ENCODE peak calls at places on chromosomes 16 and 17, in eight cellular contexts. One of them, this sample, is unnamed.

GRCh38 chr16:11234884-11235702 is 20.9 kb downstream of the SOCS1 start:
- DNase-seq in cardiac muscle cell: no peak
- DNase-seq in RWPE2: no peak
- DNase-seq in thyroid gland: no peak
- DNase-seq in endothelial cell: no peak
- DNase-seq in stomach: no peak
- DNase-seq in endothelial cell of umbilical vein: no peak
- DNase-seq in LNCaP clone FGC: no peak
- DNase-seq in this sample: no peak

GRCh38 chr17:63927464-63928171 is 4.5 kb downstream of the CD79B start:
- DNase-seq in endothelial cell: no peak
- DNase-seq in endothelial cell of umbilical vein: no peak
- DNase-seq in cardiac muscle cell: no peak
- DNase-seq in LNCaP clone FGC: no peak
- DNase-seq in RWPE2: no peak
- DNase-seq in thyroid gland: no peak
- DNase-seq in stomach: no peak
- DNase-seq in this sample: no peak

GRCh38 chr16:81457326-81458133 is 12.9 kb downstream of the CMIP start:
- DNase-seq in endothelial cell: no peak
- DNase-seq in thyroid gland: no peak
- DNase-seq in RWPE2: no peak
- DNase-seq in stomach: no peak
- DNase-seq in cardiac muscle cell: no peak
- DNase-seq in endothelial cell of umbilical vein: peak; percentile 43
- DNase-seq in LNCaP clone FGC: no peak
- DNase-seq in this sample: no peak

GRCh38 chr17:51046527-51047384 is 73.9 kb downstream of the SPAG9 start:
- DNase-seq in endothelial cell: peak; percentile 60
- DNase-seq in cardiac muscle cell: peak; percentile 92
- DNase-seq in stomach: no peak
- DNase-seq in RWPE2: no peak
- DNase-seq in thyroid gland: peak; percentile 58
- DNase-seq in LNCaP clone FGC: no peak
- DNase-seq in endothelial cell of umbilical vein: peak; percentile 72
- DNase-seq in this sample: no peak

GRCh38 chr17:1413281-1413791 is 13.3 kb upstream of the YWHAE start:
- DNase-seq in LNCaP clone FGC: peak; percentile 94
- DNase-seq in endothelial cell of umbilical vein: peak; percentile 97
- DNase-seq in thyroid gland: peak; percentile 97
- DNase-seq in cardiac muscle cell: no peak
- DNase-seq in endothelial cell: no peak
- DNase-seq in RWPE2: peak; percentile 69
- DNase-seq in stomach: peak; percentile 89
- DNase-seq in this sample: no peak

GRCh38 chr16:51359141-51359960 is 208.3 kb upstream of the SALL1 start:
- DNase-seq in RWPE2: no peak
- DNase-seq in cardiac muscle cell: no peak
- DNase-seq in thyroid gland: no peak
- DNase-seq in stomach: no peak
- DNase-seq in LNCaP clone FGC: no peak
- DNase-seq in endothelial cell of umbilical vein: no peak
- DNase-seq in endothelial cell: no peak
- DNase-seq in this sample: no peak

GRCh38 chr16:70701596-70701995 is 15.7 kb upstream of the MTSS2 start:
- DNase-seq in stomach: no peak
- DNase-seq in endothelial cell of umbilical vein: no peak
- DNase-seq in endothelial cell: no peak
- DNase-seq in RWPE2: no peak
- DNase-seq in LNCaP clone FGC: no peak
- DNase-seq in thyroid gland: no peak
- DNase-seq in cardiac muscle cell: no peak
- DNase-seq in this sample: no peak

GRCh38 chr17:72515291-72516065 is 394.7 kb downstream of the SOX9 start:
- DNase-seq in RWPE2: no peak
- DNase-seq in LNCaP clone FGC: no peak
- DNase-seq in cardiac muscle cell: no peak
- DNase-seq in endothelial cell of umbilical vein: no peak
- DNase-seq in thyroid gland: peak; percentile 79
- DNase-seq in stomach: peak; percentile 50
- DNase-seq in endothelial cell: no peak
- DNase-seq in this sample: no peak

GRCh38 chr17:41171881-41172280 is 3.9 kb upstream of the KRTAP4-3 start:
- DNase-seq in RWPE2: no peak
- DNase-seq in stomach: no peak
- DNase-seq in cardiac muscle cell: no peak
- DNase-seq in thyroid gland: no peak
- DNase-seq in endothelial cell of umbilical vein: no peak
- DNase-seq in endothelial cell: no peak
- DNase-seq in LNCaP clone FGC: no peak
- DNase-seq in this sample: no peak

GRCh38 chr16:67034478-67034877 is 5.5 kb downstream of the CBFB start:
- DNase-seq in stomach: no peak
- DNase-seq in RWPE2: no peak
- DNase-seq in endothelial cell of umbilical vein: peak; percentile 15
- DNase-seq in LNCaP clone FGC: no peak
- DNase-seq in endothelial cell: no peak
- DNase-seq in thyroid gland: no peak
- DNase-seq in cardiac muscle cell: no peak
- DNase-seq in this sample: no peak

GRCh38 chr16:14564323-14564722 is 65.7 kb downstream of the PARN start:
- DNase-seq in endothelial cell: no peak
- DNase-seq in thyroid gland: no peak
- DNase-seq in cardiac muscle cell: no peak
- DNase-seq in stomach: peak; percentile 65
- DNase-seq in RWPE2: no peak
- DNase-seq in LNCaP clone FGC: peak; percentile 65
- DNase-seq in endothelial cell of umbilical vein: peak; percentile 17
- DNase-seq in this sample: no peak

GRCh38 chr17:32871736-32872135 is 5.2 kb downstream of the MYO1D start:
- DNase-seq in cardiac muscle cell: no peak
- DNase-seq in endothelial cell: no peak
- DNase-seq in LNCaP clone FGC: no peak
- DNase-seq in endothelial cell of umbilical vein: no peak
- DNase-seq in stomach: no peak
- DNase-seq in RWPE2: no peak
- DNase-seq in thyroid gland: no peak
- DNase-seq in this sample: no peak

GRCh38 chr17:18850679-18851078 is 7.3 kb upstream of the PRPSAP2 start:
- DNase-seq in cardiac muscle cell: no peak
- DNase-seq in RWPE2: no peak
- DNase-seq in endothelial cell of umbilical vein: no peak
- DNase-seq in endothelial cell: no peak
- DNase-seq in LNCaP clone FGC: no peak
- DNase-seq in stomach: no peak
- DNase-seq in thyroid gland: no peak
- DNase-seq in this sample: no peak

GRCh38 chr16:10323528-10323869 is 62.4 kb upstream of the ATF7IP2 start:
- DNase-seq in cardiac muscle cell: no peak
- DNase-seq in endothelial cell: no peak
- DNase-seq in endothelial cell of umbilical vein: no peak
- DNase-seq in LNCaP clone FGC: no peak
- DNase-seq in thyroid gland: no peak
- DNase-seq in stomach: no peak
- DNase-seq in RWPE2: no peak
- DNase-seq in this sample: no peak

GRCh38 chr16:67413978-67414891 is 2.0 kb downstream of the ZDHHC1 start:
- DNase-seq in endothelial cell of umbilical vein: no peak
- DNase-seq in stomach: no peak
- DNase-seq in thyroid gland: no peak
- DNase-seq in RWPE2: no peak
- DNase-seq in LNCaP clone FGC: no peak
- DNase-seq in endothelial cell: no peak
- DNase-seq in cardiac muscle cell: no peak
- DNase-seq in this sample: no peak

GRCh38 chr17:15123593-15124590 is 141.2 kb downstream of the PMP22 start:
- DNase-seq in RWPE2: no peak
- DNase-seq in cardiac muscle cell: no peak
- DNase-seq in endothelial cell: no peak
- DNase-seq in LNCaP clone FGC: no peak
- DNase-seq in endothelial cell of umbilical vein: no peak
- DNase-seq in thyroid gland: no peak
- DNase-seq in stomach: no peak
- DNase-seq in this sample: no peak

GRCh38 chr17:35972535-35972934 is 8.8 kb downstream of the CCL16 start:
- DNase-seq in cardiac muscle cell: no peak
- DNase-seq in endothelial cell: no peak
- DNase-seq in thyroid gland: no peak
- DNase-seq in endothelial cell of umbilical vein: no peak
- DNase-seq in stomach: no peak
- DNase-seq in LNCaP clone FGC: no peak
- DNase-seq in RWPE2: no peak
- DNase-seq in this sample: no peak

GRCh38 chr17:77400445-77400870 is 259.7 kb downstream of the SEC14L1 start:
- DNase-seq in stomach: peak; percentile 54
- DNase-seq in endothelial cell of umbilical vein: peak; percentile 58
- DNase-seq in LNCaP clone FGC: no peak
- DNase-seq in cardiac muscle cell: peak; percentile 64
- DNase-seq in RWPE2: no peak
- DNase-seq in endothelial cell: peak; percentile 66
- DNase-seq in thyroid gland: no peak
- DNase-seq in this sample: peak; percentile 86
- TF ChIP-seq CTCF in stomach: no peak
- TF ChIP-seq CTCF in endothelial cell of umbilical vein: peak; percentile 84
- TF ChIP-seq CTCF in LNCaP clone FGC: peak; percentile 3
- TF ChIP-seq CTCF in cardiac muscle cell: peak; percentile 50
- TF ChIP-seq CTCF in RWPE2: peak; percentile 22
- TF ChIP-seq CTCF in endothelial cell: peak; percentile 26
- TF ChIP-seq CTCF in thyroid gland: no peak
- TF ChIP-seq CTCF in this sample: peak; percentile 86

GRCh38 chr16:2737238-2737605 is 15.2 kb upstream of the SRRM2 start:
- DNase-seq in cardiac muscle cell: no peak
- DNase-seq in endothelial cell: no peak
- DNase-seq in thyroid gland: no peak
- DNase-seq in RWPE2: no peak
- DNase-seq in endothelial cell of umbilical vein: no peak
- DNase-seq in stomach: no peak
- DNase-seq in LNCaP clone FGC: no peak
- DNase-seq in this sample: no peak

GRCh38 chr16:2739555-2740435 is 12.6 kb upstream of the SRRM2 start:
- DNase-seq in endothelial cell of umbilical vein: no peak
- DNase-seq in thyroid gland: no peak
- DNase-seq in endothelial cell: no peak
- DNase-seq in stomach: no peak
- DNase-seq in cardiac muscle cell: no peak
- DNase-seq in RWPE2: no peak
- DNase-seq in LNCaP clone FGC: no peak
- DNase-seq in this sample: no peak

GRCh38 chr16:2736476-2737237 is 15.8 kb upstream of the SRRM2 start:
- DNase-seq in LNCaP clone FGC: no peak
- DNase-seq in thyroid gland: no peak
- DNase-seq in cardiac muscle cell: no peak
- DNase-seq in endothelial cell of umbilical vein: no peak
- DNase-seq in RWPE2: no peak
- DNase-seq in endothelial cell: no peak
- DNase-seq in stomach: no peak
- DNase-seq in this sample: no peak

GRCh38 chr16:2738615-2739014 is 13.8 kb upstream of the SRRM2 start:
- DNase-seq in LNCaP clone FGC: no peak
- DNase-seq in thyroid gland: no peak
- DNase-seq in cardiac muscle cell: no peak
- DNase-seq in endothelial cell of umbilical vein: no peak
- DNase-seq in endothelial cell: no peak
- DNase-seq in RWPE2: no peak
- DNase-seq in stomach: no peak
- DNase-seq in this sample: no peak

GRCh38 chr16:2737895-2738418 is 14.5 kb upstream of the SRRM2 start:
- DNase-seq in LNCaP clone FGC: no peak
- DNase-seq in endothelial cell of umbilical vein: no peak
- DNase-seq in cardiac muscle cell: no peak
- DNase-seq in endothelial cell: no peak
- DNase-seq in thyroid gland: no peak
- DNase-seq in stomach: no peak
- DNase-seq in RWPE2: no peak
- DNase-seq in this sample: no peak
- TF ChIP-seq CTCF in LNCaP clone FGC: no peak
- TF ChIP-seq CTCF in endothelial cell of umbilical vein: no peak
- TF ChIP-seq CTCF in cardiac muscle cell: no peak
- TF ChIP-seq CTCF in endothelial cell: no peak
- TF ChIP-seq CTCF in thyroid gland: no peak
- TF ChIP-seq CTCF in stomach: no peak
- TF ChIP-seq CTCF in RWPE2: no peak
- TF ChIP-seq CTCF in this sample: no peak

GRCh38 chr17:13909901-13910519 is 159.3 kb upstream of the COX10 start:
- DNase-seq in endothelial cell of umbilical vein: no peak
- DNase-seq in LNCaP clone FGC: no peak
- DNase-seq in stomach: no peak
- DNase-seq in RWPE2: no peak
- DNase-seq in endothelial cell: no peak
- DNase-seq in thyroid gland: no peak
- DNase-seq in cardiac muscle cell: no peak
- DNase-seq in this sample: no peak
- TF ChIP-seq CTCF in endothelial cell of umbilical vein: no peak
- TF ChIP-seq CTCF in LNCaP clone FGC: no peak
- TF ChIP-seq CTCF in stomach: no peak
- TF ChIP-seq CTCF in RWPE2: no peak
- TF ChIP-seq CTCF in endothelial cell: no peak
- TF ChIP-seq CTCF in thyroid gland: no peak
- TF ChIP-seq CTCF in cardiac muscle cell: no peak
- TF ChIP-seq CTCF in this sample: no peak

GRCh38 chr16:31295206-31295605 is 35.4 kb downstream of the ITGAM start:
- DNase-seq in LNCaP clone FGC: no peak
- DNase-seq in cardiac muscle cell: no peak
- DNase-seq in stomach: no peak
- DNase-seq in RWPE2: no peak
- DNase-seq in endothelial cell of umbilical vein: no peak
- DNase-seq in endothelial cell: no peak
- DNase-seq in thyroid gland: no peak
- DNase-seq in this sample: no peak

GRCh38 chr16:31297496-31297895 is 37.7 kb downstream of the ITGAM start:
- DNase-seq in endothelial cell of umbilical vein: no peak
- DNase-seq in thyroid gland: no peak
- DNase-seq in stomach: no peak
- DNase-seq in LNCaP clone FGC: no peak
- DNase-seq in RWPE2: no peak
- DNase-seq in endothelial cell: no peak
- DNase-seq in cardiac muscle cell: no peak
- DNase-seq in this sample: no peak

GRCh38 chr16:31298340-31298739 is 38.6 kb downstream of the ITGAM start:
- DNase-seq in RWPE2: no peak
- DNase-seq in stomach: no peak
- DNase-seq in thyroid gland: no peak
- DNase-seq in endothelial cell of umbilical vein: no peak
- DNase-seq in cardiac muscle cell: no peak
- DNase-seq in endothelial cell: no peak
- DNase-seq in LNCaP clone FGC: no peak
- DNase-seq in this sample: no peak

GRCh38 chr16:31301708-31302400 is 42.1 kb downstream of the ITGAM start:
- DNase-seq in endothelial cell: no peak
- DNase-seq in LNCaP clone FGC: no peak
- DNase-seq in stomach: no peak
- DNase-seq in cardiac muscle cell: no peak
- DNase-seq in endothelial cell of umbilical vein: no peak
- DNase-seq in thyroid gland: no peak
- DNase-seq in RWPE2: no peak
- DNase-seq in this sample: peak; percentile 9

DNA sequence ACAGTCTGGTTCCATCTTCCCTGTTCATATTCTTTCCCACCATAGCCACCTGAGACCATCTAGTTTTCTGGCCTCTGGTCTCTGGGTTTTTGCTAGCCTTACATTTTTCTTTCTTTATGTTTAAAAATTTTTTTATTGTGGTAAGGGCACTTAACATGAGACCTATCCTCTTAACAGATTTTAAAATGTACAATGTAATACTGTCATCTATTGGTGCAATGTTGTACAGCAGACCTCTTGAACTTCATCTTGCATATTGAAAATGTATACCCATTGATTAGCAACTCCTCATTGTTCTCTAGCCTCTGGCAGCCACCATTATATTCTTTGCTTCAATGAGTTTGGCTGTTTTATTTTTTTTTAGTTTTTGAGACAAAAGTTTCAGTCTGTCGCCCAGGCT is 39.2 kb downstream of the ITGAM start:
- DNase-seq in endothelial cell: no peak
- DNase-seq in LNCaP clone FGC: no peak
- DNase-seq in thyroid gland: no peak
- DNase-seq in endothelial cell of umbilical vein: peak; percentile 3
- DNase-seq in cardiac muscle cell: no peak
- DNase-seq in RWPE2: no peak
- DNase-seq in stomach: no peak
- DNase-seq in this sample: no peak
- TF ChIP-seq CTCF in endothelial cell: no peak
- TF ChIP-seq CTCF in LNCaP clone FGC: peak; percentile 63
- TF ChIP-seq CTCF in thyroid gland: peak; percentile 29
- TF ChIP-seq CTCF in endothelial cell of umbilical vein: no peak
- TF ChIP-seq CTCF in cardiac muscle cell: no peak
- TF ChIP-seq CTCF in RWPE2: peak; percentile 45
- TF ChIP-seq CTCF in stomach: no peak
- TF ChIP-seq CTCF in this sample: no peak